ENCODE peak calls at places on chromosomes 1 and 21, in eight cellular contexts. One of them, this sample, is unnamed.

GRCh38 chr1:226474443-226475111 is 66.7 kb upstream of the PARP1 start:
- DNase-seq in fibroblast of lung: no peak
- DNase-seq in IMR-90: no peak
- DNase-seq in colonic mucosa: no peak
- DNase-seq in breast epithelium: no peak
- DNase-seq in endothelial cell: no peak
- DNase-seq in bronchial epithelial cell: no peak
- DNase-seq in AG09309: no peak
- DNase-seq in this sample: no peak

GRCh38 chr21:40176732-40177131 is 309.5 kb downstream of the PCP4 start:
- DNase-seq in fibroblast of lung: no peak
- DNase-seq in IMR-90: no peak
- DNase-seq in colonic mucosa: no peak
- DNase-seq in breast epithelium: no peak
- DNase-seq in endothelial cell: no peak
- DNase-seq in bronchial epithelial cell: no peak
- DNase-seq in AG09309: no peak
- DNase-seq in this sample: no peak

GRCh38 chr1:153944822-153945117 is 1.7 kb downstream of the DENND4B start:
- DNase-seq in fibroblast of lung: no peak
- DNase-seq in IMR-90: no peak
- DNase-seq in colonic mucosa: no peak
- DNase-seq in breast epithelium: no peak
- DNase-seq in endothelial cell: no peak
- DNase-seq in bronchial epithelial cell: no peak
- DNase-seq in AG09309: no peak
- DNase-seq in this sample: peak; percentile 26

GRCh38 chr1:238177351-238177750 is 286.6 kb upstream of the ZP4 start:
- DNase-seq in fibroblast of lung: no peak
- DNase-seq in IMR-90: no peak
- DNase-seq in colonic mucosa: no peak
- DNase-seq in breast epithelium: no peak
- DNase-seq in endothelial cell: no peak
- DNase-seq in bronchial epithelial cell: peak; percentile 4
- DNase-seq in AG09309: no peak
- DNase-seq in this sample: no peak

GRCh38 chr1:184889902-184890301 is 84.4 kb downstream of the NIBAN1 start:
- DNase-seq in fibroblast of lung: peak; percentile 43
- DNase-seq in IMR-90: no peak
- DNase-seq in colonic mucosa: no peak
- DNase-seq in breast epithelium: no peak
- DNase-seq in endothelial cell: no peak
- DNase-seq in bronchial epithelial cell: no peak
- DNase-seq in AG09309: no peak
- DNase-seq in this sample: no peak

GRCh38 chr1:212368073-212368484 is 46.6 kb downstream of the PACC1 start:
- DNase-seq in fibroblast of lung: peak; percentile 59
- DNase-seq in IMR-90: peak; percentile 81
- DNase-seq in colonic mucosa: peak; percentile 65
- DNase-seq in breast epithelium: no peak
- DNase-seq in endothelial cell: peak; percentile 56
- DNase-seq in bronchial epithelial cell: peak; percentile 73
- DNase-seq in AG09309: peak; percentile 43
- DNase-seq in this sample: no peak

GRCh38 chr1:50488876-50489275 is 65.6 kb upstream of the DMRTA2 start:
- DNase-seq in fibroblast of lung: peak; percentile 6
- DNase-seq in IMR-90: peak; percentile 32
- DNase-seq in colonic mucosa: no peak
- DNase-seq in breast epithelium: no peak
- DNase-seq in endothelial cell: no peak
- DNase-seq in bronchial epithelial cell: no peak
- DNase-seq in AG09309: no peak
- DNase-seq in this sample: no peak

GRCh38 chr21:29904359-29905282 is 35.2 kb downstream of the GRIK1 start:
- DNase-seq in fibroblast of lung: peak; percentile 14
- DNase-seq in IMR-90: no peak
- DNase-seq in colonic mucosa: no peak
- DNase-seq in breast epithelium: no peak
- DNase-seq in endothelial cell: no peak
- DNase-seq in bronchial epithelial cell: peak; percentile 68
- DNase-seq in AG09309: no peak
- DNase-seq in this sample: no peak

GRCh38 chr1:25692560-25692959 is 76.0 kb downstream of the MAN1C1 start:
- DNase-seq in fibroblast of lung: no peak
- DNase-seq in IMR-90: no peak
- DNase-seq in colonic mucosa: no peak
- DNase-seq in breast epithelium: no peak
- DNase-seq in endothelial cell: peak; percentile 60
- DNase-seq in bronchial epithelial cell: no peak
- DNase-seq in AG09309: no peak
- DNase-seq in this sample: no peak

GRCh38 chr1:199202331-199202730 is 563.5 kb downstream of the PTPRC start:
- DNase-seq in fibroblast of lung: no peak
- DNase-seq in IMR-90: no peak
- DNase-seq in colonic mucosa: no peak
- DNase-seq in breast epithelium: no peak
- DNase-seq in endothelial cell: no peak
- DNase-seq in bronchial epithelial cell: peak; percentile 67
- DNase-seq in AG09309: no peak
- DNase-seq in this sample: no peak

GRCh38 chr1:108117908-108118902 is 81.9 kb downstream of the SLC25A24 start:
- DNase-seq in fibroblast of lung: peak; percentile 81
- DNase-seq in IMR-90: peak; percentile 76
- DNase-seq in colonic mucosa: no peak
- DNase-seq in breast epithelium: no peak
- DNase-seq in endothelial cell: no peak
- DNase-seq in bronchial epithelial cell: no peak
- DNase-seq in AG09309: peak; percentile 59
- DNase-seq in this sample: no peak

GRCh38 chr1:177236967-177237366 is 66.2 kb downstream of the BRINP2 start:
- DNase-seq in fibroblast of lung: no peak
- DNase-seq in IMR-90: no peak
- DNase-seq in colonic mucosa: no peak
- DNase-seq in breast epithelium: no peak
- DNase-seq in endothelial cell: no peak
- DNase-seq in bronchial epithelial cell: no peak
- DNase-seq in AG09309: no peak
- DNase-seq in this sample: no peak

GRCh38 chr1:45998218-45998617 is 134.2 kb downstream of the PIK3R3 start:
- DNase-seq in fibroblast of lung: no peak
- DNase-seq in IMR-90: no peak
- DNase-seq in colonic mucosa: no peak
- DNase-seq in breast epithelium: no peak
- DNase-seq in endothelial cell: no peak
- DNase-seq in bronchial epithelial cell: no peak
- DNase-seq in AG09309: no peak
- DNase-seq in this sample: no peak

GRCh38 chr1:85570446-85571180 is 9.9 kb upstream of the CCN1 start:
- DNase-seq in fibroblast of lung: peak; percentile 31
- DNase-seq in IMR-90: no peak
- DNase-seq in colonic mucosa: no peak
- DNase-seq in breast epithelium: no peak
- DNase-seq in endothelial cell: no peak
- DNase-seq in bronchial epithelial cell: no peak
- DNase-seq in AG09309: no peak
- DNase-seq in this sample: no peak

GRCh38 chr1:209150114-209150513 is 433.4 kb upstream of the CAMK1G start:
- DNase-seq in fibroblast of lung: peak; percentile 52
- DNase-seq in IMR-90: peak; percentile 15
- DNase-seq in colonic mucosa: no peak
- DNase-seq in breast epithelium: no peak
- DNase-seq in endothelial cell: peak; percentile 61
- DNase-seq in bronchial epithelial cell: peak; percentile 60
- DNase-seq in AG09309: peak; percentile 1
- DNase-seq in this sample: no peak

GRCh38 chr1:248755505-248755904 is at the start of gene LYPD8:
- DNase-seq in fibroblast of lung: no peak
- DNase-seq in IMR-90: no peak
- DNase-seq in colonic mucosa: peak; percentile 46
- DNase-seq in breast epithelium: no peak
- DNase-seq in endothelial cell: no peak
- DNase-seq in bronchial epithelial cell: no peak
- DNase-seq in AG09309: no peak
- DNase-seq in this sample: no peak

GRCh38 chr1:151314137-151314875 is 12.9 kb downstream of the PI4KB start:
- DNase-seq in fibroblast of lung: peak; percentile 88
- DNase-seq in IMR-90: peak; percentile 87
- DNase-seq in colonic mucosa: peak; percentile 61
- DNase-seq in breast epithelium: peak; percentile 64
- DNase-seq in endothelial cell: no peak
- DNase-seq in bronchial epithelial cell: no peak
- DNase-seq in AG09309: peak; percentile 32
- DNase-seq in this sample: peak; percentile 38

DNA sequence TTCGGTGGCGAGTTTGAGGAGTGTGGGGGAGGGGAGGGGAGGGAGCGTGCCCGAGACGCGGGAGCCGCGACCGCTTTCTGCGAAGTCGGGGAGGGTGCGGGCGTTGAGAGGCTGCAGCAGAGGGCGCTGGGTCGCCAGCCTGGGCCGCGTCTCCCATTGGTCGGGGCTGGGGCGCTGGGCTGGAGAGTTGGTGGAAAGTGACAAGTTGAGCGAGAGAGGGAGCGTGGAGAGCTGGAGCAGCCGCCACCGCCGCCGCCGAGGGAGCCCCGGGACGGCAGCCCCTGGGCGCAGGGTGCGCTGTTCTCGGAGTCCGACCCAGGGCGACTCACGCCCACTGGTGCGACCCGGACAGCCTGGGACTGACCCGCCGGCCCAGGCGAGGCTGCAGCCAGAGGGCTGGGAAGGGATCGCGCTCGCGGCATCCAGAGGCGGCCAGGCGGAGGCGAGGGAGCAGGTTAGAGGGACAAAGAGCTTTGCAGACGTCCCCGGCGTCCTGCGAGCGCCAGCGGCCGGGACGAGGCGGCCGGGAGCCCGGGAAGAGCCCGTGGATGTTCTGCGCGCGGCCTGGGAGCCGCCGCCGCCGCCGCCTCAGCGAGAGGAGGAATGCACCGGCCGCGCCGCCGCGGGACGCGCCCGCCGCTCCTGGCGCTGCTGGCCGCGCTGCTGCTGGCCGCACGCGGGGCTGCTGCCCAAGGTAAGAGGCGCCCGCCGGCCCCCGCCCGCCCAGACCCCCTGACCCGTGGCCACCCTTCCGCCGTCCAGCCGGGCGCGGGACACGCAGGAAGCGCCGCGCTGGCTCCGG is at the start of gene ROR1:
- DNase-seq in fibroblast of lung: peak; percentile 80
- DNase-seq in IMR-90: peak; percentile 76
- DNase-seq in colonic mucosa: peak; percentile 92
- DNase-seq in breast epithelium: peak; percentile 80
- DNase-seq in endothelial cell: peak; percentile 89
- DNase-seq in bronchial epithelial cell: peak; percentile 56
- DNase-seq in AG09309: no peak
- DNase-seq in this sample: peak; percentile 89
- TF ChIP-seq CTCF in fibroblast of lung: peak; percentile 67
- TF ChIP-seq CTCF in IMR-90: peak; percentile 70
- TF ChIP-seq CTCF in colonic mucosa: peak; percentile 44
- TF ChIP-seq CTCF in breast epithelium: peak; percentile 68
- TF ChIP-seq CTCF in endothelial cell: peak; percentile 26
- TF ChIP-seq CTCF in bronchial epithelial cell: peak; percentile 81
- TF ChIP-seq CTCF in AG09309: peak; percentile 80
- TF ChIP-seq CTCF in this sample: peak; percentile 57

GRCh38 chr1:110463695-110464094 is 12.7 kb downstream of the PROK1 start:
- DNase-seq in fibroblast of lung: peak; percentile 39
- DNase-seq in IMR-90: peak; percentile 75
- DNase-seq in colonic mucosa: no peak
- DNase-seq in breast epithelium: no peak
- DNase-seq in endothelial cell: no peak
- DNase-seq in bronchial epithelial cell: peak; percentile 74
- DNase-seq in AG09309: no peak
- DNase-seq in this sample: no peak

GRCh38 chr1:110466646-110467280 is 15.8 kb downstream of the PROK1 start:
- DNase-seq in fibroblast of lung: no peak
- DNase-seq in IMR-90: no peak
- DNase-seq in colonic mucosa: no peak
- DNase-seq in breast epithelium: no peak
- DNase-seq in endothelial cell: no peak
- DNase-seq in bronchial epithelial cell: no peak
- DNase-seq in AG09309: no peak
- DNase-seq in this sample: no peak

GRCh38 chr1:110464340-110464739 is 13.4 kb downstream of the PROK1 start:
- DNase-seq in fibroblast of lung: peak; percentile 74
- DNase-seq in IMR-90: peak; percentile 87
- DNase-seq in colonic mucosa: no peak
- DNase-seq in breast epithelium: no peak
- DNase-seq in endothelial cell: no peak
- DNase-seq in bronchial epithelial cell: peak; percentile 93
- DNase-seq in AG09309: peak; percentile 24
- DNase-seq in this sample: no peak

GRCh38 chr1:110465814-110466380 is 14.9 kb downstream of the PROK1 start:
- DNase-seq in fibroblast of lung: no peak
- DNase-seq in IMR-90: no peak
- DNase-seq in colonic mucosa: no peak
- DNase-seq in breast epithelium: no peak
- DNase-seq in endothelial cell: no peak
- DNase-seq in bronchial epithelial cell: no peak
- DNase-seq in AG09309: no peak
- DNase-seq in this sample: no peak

GRCh38 chr1:110465038-110465813 is 14.3 kb downstream of the PROK1 start:
- DNase-seq in fibroblast of lung: no peak
- DNase-seq in IMR-90: no peak
- DNase-seq in colonic mucosa: no peak
- DNase-seq in breast epithelium: no peak
- DNase-seq in endothelial cell: no peak
- DNase-seq in bronchial epithelial cell: peak; percentile 79
- DNase-seq in AG09309: no peak
- DNase-seq in this sample: no peak
- TF ChIP-seq CTCF in fibroblast of lung: no peak
- TF ChIP-seq CTCF in IMR-90: no peak
- TF ChIP-seq CTCF in colonic mucosa: no peak
- TF ChIP-seq CTCF in breast epithelium: no peak
- TF ChIP-seq CTCF in endothelial cell: no peak
- TF ChIP-seq CTCF in bronchial epithelial cell: no peak
- TF ChIP-seq CTCF in AG09309: no peak
- TF ChIP-seq CTCF in this sample: no peak

DNA sequence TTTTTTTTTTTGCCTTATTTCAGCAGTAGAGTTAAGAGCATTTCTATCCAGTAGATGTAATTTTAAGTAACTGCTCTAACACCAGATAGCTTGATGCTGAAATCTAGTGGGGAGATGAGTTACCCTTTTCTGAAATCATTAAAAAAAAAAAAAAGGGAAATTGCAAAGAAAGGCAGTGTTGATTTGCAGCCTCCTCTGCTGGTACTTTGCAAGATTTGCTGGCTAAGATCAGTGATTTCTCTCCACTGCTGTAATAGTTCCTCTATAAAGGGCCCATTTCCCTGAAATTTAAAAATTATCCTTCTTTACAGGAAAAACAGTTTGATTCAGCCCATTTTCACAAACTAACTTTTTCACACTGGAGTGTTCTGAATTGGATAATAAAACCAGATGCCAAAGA is 120.6 kb downstream of the PTBP2 start:
- DNase-seq in fibroblast of lung: no peak
- DNase-seq in IMR-90: peak; percentile 20
- DNase-seq in colonic mucosa: no peak
- DNase-seq in breast epithelium: no peak
- DNase-seq in endothelial cell: no peak
- DNase-seq in bronchial epithelial cell: no peak
- DNase-seq in AG09309: no peak
- DNase-seq in this sample: no peak
- TF ChIP-seq CTCF in fibroblast of lung: peak; percentile 58
- TF ChIP-seq CTCF in IMR-90: peak; percentile 45
- TF ChIP-seq CTCF in colonic mucosa: no peak
- TF ChIP-seq CTCF in breast epithelium: no peak
- TF ChIP-seq CTCF in endothelial cell: no peak
- TF ChIP-seq CTCF in bronchial epithelial cell: no peak
- TF ChIP-seq CTCF in AG09309: peak; percentile 12
- TF ChIP-seq CTCF in this sample: no peak

GRCh38 chr1:155990340-155990739 is 12.0 kb upstream of the ARHGEF2 start:
- DNase-seq in fibroblast of lung: no peak
- DNase-seq in IMR-90: no peak
- DNase-seq in colonic mucosa: no peak
- DNase-seq in breast epithelium: no peak
- DNase-seq in endothelial cell: no peak
- DNase-seq in bronchial epithelial cell: no peak
- DNase-seq in AG09309: no peak
- DNase-seq in this sample: no peak
- TF ChIP-seq CTCF in fibroblast of lung: no peak
- TF ChIP-seq CTCF in IMR-90: no peak
- TF ChIP-seq CTCF in colonic mucosa: no peak
- TF ChIP-seq CTCF in breast epithelium: no peak
- TF ChIP-seq CTCF in endothelial cell: no peak
- TF ChIP-seq CTCF in bronchial epithelial cell: no peak
- TF ChIP-seq CTCF in AG09309: no peak
- TF ChIP-seq CTCF in this sample: no peak